ENCODE peak calls at places on chromosomes 4 and X, in four cellular contexts. B, F, O and Q are unnamed samples.

GRCh38 chr4:5127556-5127955 is 76.3 kb downstream of the STK32B start:
- DNase-seq in B (no peak), F (no peak), O (no peak), Q (no peak)

GRCh38 chrX:40173662-40174593 is 76.2 kb upstream of the BCOR start:
- DNase-seq in B (no peak), F (peak), O (no peak), Q (peak)

GRCh38 chrX:134460861-134461218 is 875 bp downstream of the HPRT1 start:
- DNase-seq in B (no peak), F (no peak), O (no peak), Q (peak)

GRCh38 chr4:151302432-151302831 is 23.0 kb downstream of the SH3D19 start:
- DNase-seq in B (no peak), F (peak), O (no peak), Q (no peak)

GRCh38 chrX:78747471-78747870 is at the start of gene LPAR4:
- DNase-seq in B (no peak), F (no peak), O (no peak), Q (no peak)

GRCh38 chr4:13559414-13559813 is 15.1 kb upstream of the NKX3-2 start:
- DNase-seq in B (no peak), F (no peak), O (no peak), Q (no peak)

GRCh38 chrX:7084841-7085240 is 62.7 kb upstream of the STS start:
- DNase-seq in B (no peak), F (no peak), O (no peak), Q (no peak)

GRCh38 chr4:98113005-98113404 is 30.3 kb downstream of the STPG2 start:
- DNase-seq in B (no peak), F (peak), O (no peak), Q (peak)

GRCh38 chrX:42269186-42269585 is 345.8 kb upstream of the CASK start:
- DNase-seq in B (no peak), F (no peak), O (no peak), Q (no peak)

GRCh38 chr4:65367306-65367705 is 303.0 kb downstream of the EPHA5 start:
- DNase-seq in B (no peak), F (no peak), O (no peak), Q (no peak)

GRCh38 chr4:4663028-4663427 is 121.2 kb upstream of the STX18 start:
- DNase-seq in B (no peak), F (no peak), O (no peak), Q (no peak)

GRCh38 chr4:110753461-110753860 is 130.6 kb upstream of the PITX2 start:
- DNase-seq in B (no peak), F (no peak), O (no peak), Q (no peak)

GRCh38 chr4:74038161-74039064 is at the start of gene CXCL3:
- DNase-seq in B (peak), F (no peak), O (no peak), Q (peak)

GRCh38 chr4:8356856-8357255 is 83.7 kb downstream of the ACOX3 start:
- DNase-seq in B (no peak), F (no peak), O (no peak), Q (no peak)

GRCh38 chrX:66872771-66873170 is 233.9 kb upstream of the EDA2R start:
- DNase-seq in B (no peak), F (no peak), O (no peak), Q (no peak)

GRCh38 chr4:113260671-113261070 is 211.2 kb downstream of the ANK2 start:
- DNase-seq in B (no peak), F (no peak), O (no peak), Q (no peak)

GRCh38 chr4:102823897-102824296 is 3.5 kb downstream of the UBE2D3 start:
- DNase-seq in B (no peak), F (no peak), O (no peak), Q (no peak)

GRCh38 chrX:113412106-113412505 is 571.5 kb upstream of the AMOT start:
- DNase-seq in B (no peak), F (no peak), O (no peak), Q (no peak)

GRCh38 chr4:160129439-160129838 is 1026.6 kb downstream of the RAPGEF2 start:
- DNase-seq in B (no peak), F (no peak), O (no peak), Q (no peak)

GRCh38 chr4:39613093-39613656 is 25.5 kb downstream of the SMIM14 start:
- DNase-seq in B (no peak), F (peak), O (no peak), Q (no peak)

GRCh38 chr4:110977554-110977953 is 354.7 kb upstream of the PITX2 start:
- DNase-seq in B (no peak), F (no peak), O (no peak), Q (no peak)

GRCh38 chr4:37908488-37909343 is 17.8 kb downstream of the TBC1D1 start:
- DNase-seq in B (no peak), F (no peak), O (no peak), Q (no peak)

GRCh38 chr4:33715996-33716395 is 2528.3 kb downstream of the ARAP2 start:
- DNase-seq in B (no peak), F (no peak), O (no peak), Q (no peak)

GRCh38 chr4:169665039-169665732 is 44.8 kb downstream of the CLCN3 start:
- DNase-seq in B (no peak), F (no peak), O (no peak), Q (peak)

GRCh38 chr4:152029631-152030030 is 268.8 kb upstream of the GATB start:
- DNase-seq in B (no peak), F (no peak), O (no peak), Q (no peak)

GRCh38 chrX:19799319-19800182 is 87.8 kb downstream of the SH3KBP1 start:
- DNase-seq in B (no peak), F (no peak), O (no peak), Q (no peak)

GRCh38 chrX:53250556-53250955 is 25.5 kb upstream of the KDM5C start:
- DNase-seq in B (no peak), F (no peak), O (no peak), Q (no peak)
- TF ChIP-seq POLR2AphosphoS2 in B (no peak), F (no peak), O (no peak), Q (no peak)

GRCh38 chr4:119781044-119781443 is 152.4 kb upstream of the PDE5A start:
- DNase-seq in B (no peak), F (no peak), O (no peak), Q (no peak)
- TF ChIP-seq POLR2AphosphoS2 in B (no peak), F (no peak), O (no peak), Q (no peak)

GRCh38 chr4:153467897-153468262 is 1.7 kb downstream of the TMEM131L start:
- DNase-seq in B (no peak), F (no peak), O (no peak), Q (no peak)
- TF ChIP-seq POLR2AphosphoS2 in B (no peak), F (no peak), O (no peak), Q (no peak)

GRCh38 chrX:57904481-57904880 is 5.8 kb downstream of the ZXDA start:
- DNase-seq in B (no peak), F (no peak), O (no peak), Q (no peak)

GRCh38 chrX:57899064-57899463 is 11.2 kb downstream of the ZXDA start:
- DNase-seq in B (no peak), F (no peak), O (no peak), Q (no peak)

GRCh38 chrX:57902633-57903032 is 7.6 kb downstream of the ZXDA start:
- DNase-seq in B (no peak), F (no peak), O (no peak), Q (no peak)

GRCh38 chrX:57905141-57905540 is 5.1 kb downstream of the ZXDA start:
- DNase-seq in B (no peak), F (no peak), O (no peak), Q (no peak)

GRCh38 chrX:57900961-57901360 is 9.3 kb downstream of the ZXDA start:
- DNase-seq in B (no peak), F (no peak), O (no peak), Q (no peak)
- TF ChIP-seq POLR2AphosphoS2 in B (no peak), F (no peak), O (no peak), Q (no peak)

GRCh38 chrX:73478961-73479360 is 32.1 kb downstream of the CDX4 start:
- DNase-seq in B (no peak), F (peak), O (no peak), Q (no peak)
- TF ChIP-seq POLR2AphosphoS2 in B (no peak), F (no peak), O (no peak), Q (no peak)

GRCh38 chr4:2095236-2096072 is 36.3 kb downstream of the NAT8L start:
- DNase-seq in B (no peak), F (no peak), O (no peak), Q (no peak)
- TF ChIP-seq POLR2AphosphoS2 in B (no peak), F (no peak), O (no peak), Q (no peak)

GRCh38 chr4:80134936-80135701 is 62.1 kb upstream of the ANTXR2 start:
- DNase-seq in B (no peak), F (no peak), O (no peak), Q (peak)
- TF ChIP-seq POLR2AphosphoS2 in B (no peak), F (no peak), O (no peak), Q (no peak)

DNA sequence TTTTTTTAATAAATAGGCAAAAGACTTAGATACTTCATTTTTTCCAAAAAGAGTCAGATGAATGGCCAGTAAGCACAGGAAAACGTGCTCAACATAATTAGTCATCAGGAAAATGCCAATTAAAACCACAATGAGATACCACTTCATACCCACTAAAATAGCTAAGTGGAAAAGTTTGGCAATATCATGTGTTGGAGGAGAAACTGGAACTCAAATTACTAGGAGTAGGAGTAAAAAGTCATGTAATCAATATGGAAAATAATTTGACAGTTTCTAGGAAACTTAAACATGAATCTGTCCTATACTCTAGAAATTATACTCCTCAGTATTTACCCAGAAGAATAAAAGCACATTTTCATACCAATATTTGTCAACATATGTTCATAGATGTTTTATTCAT is 449.8 kb downstream of the INPP4B start:
- DNase-seq in B (no peak), F (no peak), O (no peak), Q (no peak)
- TF ChIP-seq POLR2AphosphoS2 in B (no peak), F (no peak), O (no peak), Q (no peak)

GRCh38 chr4:167219090-167219489 is 15.2 kb downstream of the SPOCK3 start:
- DNase-seq in B (no peak), F (no peak), O (no peak), Q (no peak)
- TF ChIP-seq POLR2AphosphoS2 in B (no peak), F (no peak), O (no peak), Q (no peak)

GRCh38 chrX:106300239-106300638 is 132.1 kb downstream of the PWWP3B start:
- DNase-seq in B (no peak), F (peak), O (no peak), Q (no peak)
- TF ChIP-seq POLR2AphosphoS2 in B (no peak), F (no peak), O (no peak), Q (no peak)